ENCODE peak calls at places on chromosomes 4 and X, in nine cellular contexts. One of them, this sample, is unnamed.

GRCh38 chrX:43474321-43474720 is 181.8 kb upstream of the MAOA start:
- DNase-seq in right lobe of liver: no peak
- DNase-seq in endodermal cell: peak; percentile 71
- DNase-seq in upper lobe of left lung: no peak
- DNase-seq in lung: no peak
- DNase-seq in left lung: no peak
- DNase-seq in MM.1S: no peak
- DNase-seq in stomach: no peak
- DNase-seq in mammary epithelial cell: peak; percentile 21
- DNase-seq in this sample: no peak

GRCh38 chr4:86955888-86956451 is 21.2 kb downstream of the AFF1 start:
- DNase-seq in right lobe of liver: no peak
- DNase-seq in endodermal cell: no peak
- DNase-seq in upper lobe of left lung: no peak
- DNase-seq in lung: no peak
- DNase-seq in left lung: no peak
- DNase-seq in MM.1S: no peak
- DNase-seq in stomach: no peak
- DNase-seq in mammary epithelial cell: no peak
- DNase-seq in this sample: no peak

GRCh38 chr4:8129136-8129535 is 29.5 kb downstream of the ABLIM2 start:
- DNase-seq in right lobe of liver: no peak
- DNase-seq in endodermal cell: no peak
- DNase-seq in upper lobe of left lung: no peak
- DNase-seq in lung: no peak
- DNase-seq in left lung: no peak
- DNase-seq in MM.1S: no peak
- DNase-seq in stomach: no peak
- DNase-seq in mammary epithelial cell: no peak
- DNase-seq in this sample: no peak

GRCh38 chr4:2168469-2169319 is 73.2 kb downstream of the HAUS3 start:
- DNase-seq in right lobe of liver: no peak
- DNase-seq in endodermal cell: peak; percentile 37
- DNase-seq in upper lobe of left lung: no peak
- DNase-seq in lung: no peak
- DNase-seq in left lung: no peak
- DNase-seq in MM.1S: no peak
- DNase-seq in stomach: peak; percentile 55
- DNase-seq in mammary epithelial cell: peak; percentile 17
- DNase-seq in this sample: no peak

GRCh38 chrX:31543565-31544125 is 471.8 kb upstream of the FTHL17 start:
- DNase-seq in right lobe of liver: no peak
- DNase-seq in endodermal cell: no peak
- DNase-seq in upper lobe of left lung: no peak
- DNase-seq in lung: no peak
- DNase-seq in left lung: no peak
- DNase-seq in MM.1S: no peak
- DNase-seq in stomach: no peak
- DNase-seq in mammary epithelial cell: no peak
- DNase-seq in this sample: no peak

GRCh38 chr4:115219315-115219840 is 106.0 kb upstream of the NDST4 start:
- DNase-seq in right lobe of liver: no peak
- DNase-seq in endodermal cell: peak; percentile 56
- DNase-seq in upper lobe of left lung: no peak
- DNase-seq in lung: no peak
- DNase-seq in left lung: no peak
- DNase-seq in MM.1S: no peak
- DNase-seq in stomach: no peak
- DNase-seq in mammary epithelial cell: no peak
- DNase-seq in this sample: no peak

GRCh38 chrX:48683411-48683982 is at the start of gene WAS:
- DNase-seq in right lobe of liver: no peak
- DNase-seq in endodermal cell: no peak
- DNase-seq in upper lobe of left lung: peak; percentile 49
- DNase-seq in lung: no peak
- DNase-seq in left lung: no peak
- DNase-seq in MM.1S: peak; percentile 56
- DNase-seq in stomach: no peak
- DNase-seq in mammary epithelial cell: no peak
- DNase-seq in this sample: no peak

GRCh38 chr4:148444296-148445070 is 2.3 kb upstream of the NR3C2 start:
- DNase-seq in right lobe of liver: peak; percentile 58
- DNase-seq in endodermal cell: peak; percentile 81
- DNase-seq in upper lobe of left lung: peak; percentile 39
- DNase-seq in lung: no peak
- DNase-seq in left lung: no peak
- DNase-seq in MM.1S: peak; percentile 27
- DNase-seq in stomach: peak; percentile 42
- DNase-seq in mammary epithelial cell: peak; percentile 4
- DNase-seq in this sample: no peak

GRCh38 chr4:142091691-142092182 is 455.4 kb downstream of the IL15 start:
- DNase-seq in right lobe of liver: no peak
- DNase-seq in endodermal cell: no peak
- DNase-seq in upper lobe of left lung: no peak
- DNase-seq in lung: no peak
- DNase-seq in left lung: no peak
- DNase-seq in MM.1S: no peak
- DNase-seq in stomach: no peak
- DNase-seq in mammary epithelial cell: peak; percentile 83
- DNase-seq in this sample: peak; percentile 32

GRCh38 chr4:2417765-2418651 is at the start of gene ZFYVE28:
- DNase-seq in right lobe of liver: no peak
- DNase-seq in endodermal cell: peak; percentile 75
- DNase-seq in upper lobe of left lung: no peak
- DNase-seq in lung: no peak
- DNase-seq in left lung: no peak
- DNase-seq in MM.1S: no peak
- DNase-seq in stomach: no peak
- DNase-seq in mammary epithelial cell: peak; percentile 23
- DNase-seq in this sample: no peak

GRCh38 chrX:11591712-11592351 is 73.9 kb downstream of the ARHGAP6 start:
- DNase-seq in right lobe of liver: no peak
- DNase-seq in endodermal cell: no peak
- DNase-seq in upper lobe of left lung: no peak
- DNase-seq in lung: no peak
- DNase-seq in left lung: no peak
- DNase-seq in MM.1S: peak; percentile 19
- DNase-seq in stomach: no peak
- DNase-seq in mammary epithelial cell: no peak
- DNase-seq in this sample: no peak

GRCh38 chrX:152735860-152736511 is 2.4 kb downstream of the MAGEA12 start:
- DNase-seq in right lobe of liver: no peak
- DNase-seq in endodermal cell: no peak
- DNase-seq in upper lobe of left lung: no peak
- DNase-seq in lung: peak; percentile 13
- DNase-seq in left lung: no peak
- DNase-seq in MM.1S: peak; percentile 4
- DNase-seq in stomach: no peak
- DNase-seq in mammary epithelial cell: no peak
- DNase-seq in this sample: no peak

DNA sequence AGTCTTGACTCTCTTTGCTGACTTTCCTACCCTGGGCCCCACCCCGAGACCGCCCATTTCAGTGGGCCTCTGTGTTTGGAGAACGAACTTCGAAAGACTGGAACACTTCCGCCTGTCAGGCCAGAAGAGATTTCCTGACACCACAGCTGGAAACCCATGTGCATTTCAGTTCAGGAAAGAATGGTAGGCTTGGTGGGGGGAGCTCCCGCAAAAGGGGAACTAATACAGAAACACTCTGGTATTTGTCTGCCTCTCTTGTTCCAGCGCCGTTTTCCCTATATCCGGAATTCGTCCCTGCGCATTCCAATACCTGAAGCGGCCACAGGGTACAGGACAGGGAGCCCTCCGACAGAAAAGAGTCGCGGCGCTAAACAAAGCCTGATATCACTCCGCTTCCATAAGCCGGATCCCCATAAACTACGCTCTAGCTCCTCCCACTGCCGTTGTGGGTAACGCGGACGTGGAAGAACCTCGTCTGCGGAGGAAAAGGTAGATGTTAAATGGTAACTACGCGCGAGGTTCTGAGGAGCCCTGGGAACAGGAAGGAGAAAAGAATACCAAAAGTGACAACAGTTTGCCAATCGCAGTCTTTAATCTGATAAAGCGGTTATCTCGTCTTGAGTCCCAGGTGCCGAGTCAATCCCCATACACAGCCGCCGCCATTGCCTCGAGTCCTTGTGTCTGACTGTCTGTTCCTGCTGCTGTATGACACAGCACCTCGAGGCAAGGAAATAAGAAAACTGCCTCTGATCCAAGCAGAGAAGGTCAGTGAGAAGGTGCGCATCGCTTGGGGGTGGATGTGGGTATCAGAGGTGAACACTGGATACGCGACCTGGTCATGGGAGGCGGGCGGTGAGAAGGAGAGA is at the start of gene ARMCX5:
- DNase-seq in right lobe of liver: peak; percentile 75
- DNase-seq in endodermal cell: peak; percentile 84
- DNase-seq in upper lobe of left lung: peak; percentile 71
- DNase-seq in lung: peak; percentile 75
- DNase-seq in left lung: peak; percentile 78
- DNase-seq in MM.1S: peak; percentile 50
- DNase-seq in stomach: peak; percentile 77
- DNase-seq in mammary epithelial cell: peak; percentile 79
- DNase-seq in this sample: peak; percentile 80
- TF ChIP-seq CTCF in right lobe of liver: no peak
- TF ChIP-seq CTCF in endodermal cell: peak; percentile 38
- TF ChIP-seq CTCF in upper lobe of left lung: peak; percentile 27
- TF ChIP-seq CTCF in lung: no peak
- TF ChIP-seq CTCF in left lung: no peak
- TF ChIP-seq CTCF in MM.1S: no peak
- TF ChIP-seq CTCF in stomach: peak; percentile 14
- TF ChIP-seq CTCF in mammary epithelial cell: no peak
- TF ChIP-seq CTCF in this sample: no peak

GRCh38 chr4:183191630-183192029 is 92.6 kb downstream of the WWC2 start:
- DNase-seq in right lobe of liver: no peak
- DNase-seq in endodermal cell: no peak
- DNase-seq in upper lobe of left lung: no peak
- DNase-seq in lung: no peak
- DNase-seq in left lung: no peak
- DNase-seq in MM.1S: no peak
- DNase-seq in stomach: no peak
- DNase-seq in mammary epithelial cell: no peak
- DNase-seq in this sample: no peak

GRCh38 chr4:183195534-183195933 is 96.5 kb downstream of the WWC2 start:
- DNase-seq in right lobe of liver: no peak
- DNase-seq in endodermal cell: no peak
- DNase-seq in upper lobe of left lung: no peak
- DNase-seq in lung: no peak
- DNase-seq in left lung: no peak
- DNase-seq in MM.1S: no peak
- DNase-seq in stomach: no peak
- DNase-seq in mammary epithelial cell: no peak
- DNase-seq in this sample: no peak

GRCh38 chr4:183192566-183192965 is 93.5 kb downstream of the WWC2 start:
- DNase-seq in right lobe of liver: no peak
- DNase-seq in endodermal cell: no peak
- DNase-seq in upper lobe of left lung: no peak
- DNase-seq in lung: no peak
- DNase-seq in left lung: no peak
- DNase-seq in MM.1S: no peak
- DNase-seq in stomach: no peak
- DNase-seq in mammary epithelial cell: no peak
- DNase-seq in this sample: no peak

GRCh38 chr4:183186803-183187202 is 87.7 kb downstream of the WWC2 start:
- DNase-seq in right lobe of liver: no peak
- DNase-seq in endodermal cell: no peak
- DNase-seq in upper lobe of left lung: no peak
- DNase-seq in lung: no peak
- DNase-seq in left lung: no peak
- DNase-seq in MM.1S: no peak
- DNase-seq in stomach: no peak
- DNase-seq in mammary epithelial cell: no peak
- DNase-seq in this sample: no peak

DNA sequence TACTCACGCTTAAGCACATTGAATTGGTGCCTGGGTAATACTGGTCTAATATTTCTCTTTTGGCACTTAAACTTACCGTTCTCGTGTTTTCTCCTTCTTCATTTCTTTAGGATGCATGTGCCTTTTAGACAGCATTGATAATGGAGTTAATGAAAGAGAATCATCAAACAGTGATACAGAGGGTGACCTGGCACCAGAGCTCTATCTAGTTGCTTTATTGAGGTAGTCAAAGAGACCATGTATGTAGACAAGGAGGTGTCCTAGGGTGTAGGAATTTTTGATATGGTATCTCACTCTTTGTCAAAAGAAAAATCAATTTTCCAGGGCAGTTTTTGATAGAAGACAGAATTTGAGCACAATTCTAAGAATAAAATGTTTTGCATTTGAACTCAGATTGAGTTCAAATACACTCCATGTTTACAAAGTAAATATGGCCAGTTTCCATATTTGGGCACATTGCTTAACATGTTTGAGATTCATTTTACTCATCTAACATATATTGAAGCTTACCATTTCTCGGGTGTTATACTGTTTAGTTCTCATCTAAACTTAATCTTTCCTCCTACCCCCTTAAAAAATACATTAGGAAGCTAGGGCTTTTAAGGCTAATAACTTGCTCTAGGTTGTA is 92.0 kb downstream of the WWC2 start:
- DNase-seq in right lobe of liver: no peak
- DNase-seq in endodermal cell: no peak
- DNase-seq in upper lobe of left lung: no peak
- DNase-seq in lung: no peak
- DNase-seq in left lung: no peak
- DNase-seq in MM.1S: no peak
- DNase-seq in stomach: no peak
- DNase-seq in mammary epithelial cell: no peak
- DNase-seq in this sample: no peak
- H3K4me1 ChIP-seq in right lobe of liver: peaks cover 14% of the 10 kb centered on the region
- H3K4me1 ChIP-seq in endodermal cell: peaks cover 9% of the 10 kb centered on the region
- H3K4me1 ChIP-seq in upper lobe of left lung: peaks cover 9% of the 10 kb centered on the region
- H3K4me1 ChIP-seq in lung: peaks cover 7% of the 10 kb centered on the region
- H3K4me1 ChIP-seq in left lung: no peaks in the 10 kb centered on the region
- H3K4me1 ChIP-seq in MM.1S: no peaks in the 10 kb centered on the region
- H3K4me1 ChIP-seq in stomach: no peaks in the 10 kb centered on the region
- H3K4me1 ChIP-seq in mammary epithelial cell: no peaks in the 10 kb centered on the region
- H3K4me1 ChIP-seq in this sample: peaks cover 5% of the 10 kb centered on the region

GRCh38 chr4:170497105-170497504 is 407.3 kb upstream of the AADAT start:
- DNase-seq in right lobe of liver: no peak
- DNase-seq in endodermal cell: no peak
- DNase-seq in upper lobe of left lung: no peak
- DNase-seq in lung: no peak
- DNase-seq in left lung: no peak
- DNase-seq in MM.1S: peak; percentile 56
- DNase-seq in stomach: no peak
- DNase-seq in mammary epithelial cell: peak; percentile 9
- DNase-seq in this sample: peak; percentile 0
- TF ChIP-seq CTCF in right lobe of liver: no peak
- TF ChIP-seq CTCF in endodermal cell: no peak
- TF ChIP-seq CTCF in upper lobe of left lung: no peak
- TF ChIP-seq CTCF in lung: no peak
- TF ChIP-seq CTCF in left lung: no peak
- TF ChIP-seq CTCF in MM.1S: peak; percentile 35
- TF ChIP-seq CTCF in stomach: no peak
- TF ChIP-seq CTCF in mammary epithelial cell: no peak
- TF ChIP-seq CTCF in this sample: no peak

DNA sequence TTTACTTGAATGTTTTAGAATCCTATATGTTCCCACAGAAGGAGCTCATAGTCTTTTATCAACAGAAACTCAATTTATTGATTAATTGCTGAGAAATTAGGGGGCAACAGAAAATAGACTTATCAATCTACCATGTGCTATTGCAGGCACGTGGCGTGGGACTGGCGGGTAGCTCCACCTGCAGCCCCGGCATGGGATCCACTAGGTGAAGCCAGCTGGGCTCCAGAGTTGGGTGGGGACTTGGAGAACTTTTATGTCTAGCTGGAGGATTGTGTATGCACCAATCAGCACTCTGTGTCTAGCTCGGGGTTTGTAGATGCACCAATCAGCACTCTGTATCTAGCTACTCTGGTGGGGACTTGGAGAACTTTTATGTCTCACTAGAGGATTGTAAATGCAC is 3.3 kb upstream of the OCIAD1 start:
- DNase-seq in right lobe of liver: no peak
- DNase-seq in endodermal cell: no peak
- DNase-seq in upper lobe of left lung: no peak
- DNase-seq in lung: no peak
- DNase-seq in left lung: no peak
- DNase-seq in MM.1S: no peak
- DNase-seq in stomach: no peak
- DNase-seq in mammary epithelial cell: no peak
- DNase-seq in this sample: no peak
- H3K4me1 ChIP-seq in right lobe of liver: no peaks in the 10 kb centered on the region
- H3K4me1 ChIP-seq in endodermal cell: no peaks in the 10 kb centered on the region
- H3K4me1 ChIP-seq in upper lobe of left lung: peaks cover 9% of the 10 kb centered on the region
- H3K4me1 ChIP-seq in lung: no peaks in the 10 kb centered on the region
- H3K4me1 ChIP-seq in left lung: peaks cover 8% of the 10 kb centered on the region
- H3K4me1 ChIP-seq in MM.1S: peaks cover 12% of the 10 kb centered on the region
- H3K4me1 ChIP-seq in stomach: peaks cover 12% of the 10 kb centered on the region
- H3K4me1 ChIP-seq in mammary epithelial cell: peaks cover 4% of the 10 kb centered on the region
- H3K4me1 ChIP-seq in this sample: peaks cover 3% of the 10 kb centered on the region

This sample was measured in Panc1.